ENCODE peak calls at places on chromosomes 3 and 15, in seven cellular contexts. T, I, F, O, N, D and E are unnamed samples.

GRCh38 chr3:48186993-48187578 is 1.1 kb downstream of the CDC25A start:
- DNase-seq in T (no peak), I (no peak), F (no peak), O (no peak), N (no peak), D (no peak), E (no peak)

GRCh38 chr3:46667061-46667621 is 26.3 kb downstream of the ALS2CL start:
- DNase-seq in T (peak), I (no peak), F (no peak), O (peak), N (no peak), D (no peak), E (no peak)

GRCh38 chr15:101517504-101517903 is 28.0 kb upstream of the PCSK6 start:
- DNase-seq in T (no peak), I (no peak), F (no peak), O (no peak), N (no peak), D (no peak), E (no peak)

GRCh38 chr3:48414376-48415250 is 15.3 kb downstream of the PLXNB1 start:
- DNase-seq in T (no peak), I (no peak), F (no peak), O (no peak), N (no peak), D (no peak), E (no peak)

GRCh38 chr3:16211176-16211904 is 36.9 kb downstream of the GALNT15 start:
- DNase-seq in T (no peak), I (no peak), F (no peak), O (no peak), N (no peak), D (no peak), E (no peak)

GRCh38 chr3:23648326-23648964 is 157.3 kb upstream of the UBE2E1 start:
- DNase-seq in T (peak), I (no peak), F (no peak), O (no peak), N (no peak), D (no peak), E (no peak)

GRCh38 chr3:58994746-58995330 is 55.0 kb downstream of the CFAP20DC start:
- DNase-seq in T (peak), I (peak), F (peak), O (no peak), N (peak), D (peak), E (peak)

GRCh38 chr3:62951037-62951613 is 75.9 kb upstream of the CADPS start:
- DNase-seq in T (no peak), I (no peak), F (no peak), O (peak), N (no peak), D (no peak), E (no peak)

GRCh38 chr3:71303627-71304260 is 279.8 kb downstream of the FOXP1 start:
- DNase-seq in T (no peak), I (no peak), F (no peak), O (no peak), N (no peak), D (no peak), E (no peak)

GRCh38 chr15:81752974-81753373 is 292.8 kb downstream of the MEX3B start:
- DNase-seq in T (peak), I (peak), F (no peak), O (no peak), N (no peak), D (no peak), E (no peak)

GRCh38 chr3:133475245-133476010 is 75.6 kb downstream of the BFSP2 start:
- DNase-seq in T (no peak), I (no peak), F (peak), O (no peak), N (no peak), D (no peak), E (no peak)

GRCh38 chr15:33963831-33964664 is 4.2 kb upstream of the CHRM5 start:
- DNase-seq in T (peak), I (peak), F (no peak), O (no peak), N (peak), D (peak), E (peak)

GRCh38 chr3:126780666-126781065 is 76.6 kb downstream of the CHCHD6 start:
- DNase-seq in T (no peak), I (no peak), F (no peak), O (no peak), N (no peak), D (no peak), E (no peak)

GRCh38 chr3:126784254-126784653 is 80.2 kb downstream of the CHCHD6 start:
- DNase-seq in T (no peak), I (no peak), F (no peak), O (no peak), N (no peak), D (no peak), E (no peak)

GRCh38 chr3:126781889-126782491 is 78.0 kb downstream of the CHCHD6 start:
- DNase-seq in T (peak), I (no peak), F (no peak), O (no peak), N (no peak), D (no peak), E (no peak)

GRCh38 chr3:126781406-126781805 is 77.4 kb downstream of the CHCHD6 start:
- DNase-seq in T (peak), I (no peak), F (no peak), O (no peak), N (no peak), D (no peak), E (no peak)

DNA sequence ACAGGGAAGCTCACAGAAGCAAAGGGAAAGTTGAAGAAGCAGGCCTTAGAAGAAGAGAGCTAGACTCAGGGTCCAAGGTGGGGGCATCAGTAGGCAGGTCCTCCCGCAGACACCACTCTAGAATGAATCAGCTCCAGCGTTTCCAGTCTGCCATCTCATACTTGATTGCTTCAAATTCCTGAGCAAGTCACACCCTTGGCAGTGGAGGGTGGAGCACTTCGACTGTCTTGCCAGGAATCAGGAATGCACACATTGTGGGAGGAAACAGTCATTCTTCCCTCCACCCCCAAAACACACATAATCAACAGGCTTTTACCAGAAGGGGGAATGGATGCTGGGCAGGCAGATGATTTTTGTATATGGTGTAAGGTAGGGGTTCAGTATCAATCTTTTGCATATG is 78.5 kb downstream of the CHCHD6 start:
- DNase-seq in T (no peak), I (peak), F (no peak), O (no peak), N (no peak), D (no peak), E (peak)
- TF ChIP-seq JUND in T (peak), I (peak), F (no peak), O (no peak), N (no peak), D (no peak), E (no peak)

DNA sequence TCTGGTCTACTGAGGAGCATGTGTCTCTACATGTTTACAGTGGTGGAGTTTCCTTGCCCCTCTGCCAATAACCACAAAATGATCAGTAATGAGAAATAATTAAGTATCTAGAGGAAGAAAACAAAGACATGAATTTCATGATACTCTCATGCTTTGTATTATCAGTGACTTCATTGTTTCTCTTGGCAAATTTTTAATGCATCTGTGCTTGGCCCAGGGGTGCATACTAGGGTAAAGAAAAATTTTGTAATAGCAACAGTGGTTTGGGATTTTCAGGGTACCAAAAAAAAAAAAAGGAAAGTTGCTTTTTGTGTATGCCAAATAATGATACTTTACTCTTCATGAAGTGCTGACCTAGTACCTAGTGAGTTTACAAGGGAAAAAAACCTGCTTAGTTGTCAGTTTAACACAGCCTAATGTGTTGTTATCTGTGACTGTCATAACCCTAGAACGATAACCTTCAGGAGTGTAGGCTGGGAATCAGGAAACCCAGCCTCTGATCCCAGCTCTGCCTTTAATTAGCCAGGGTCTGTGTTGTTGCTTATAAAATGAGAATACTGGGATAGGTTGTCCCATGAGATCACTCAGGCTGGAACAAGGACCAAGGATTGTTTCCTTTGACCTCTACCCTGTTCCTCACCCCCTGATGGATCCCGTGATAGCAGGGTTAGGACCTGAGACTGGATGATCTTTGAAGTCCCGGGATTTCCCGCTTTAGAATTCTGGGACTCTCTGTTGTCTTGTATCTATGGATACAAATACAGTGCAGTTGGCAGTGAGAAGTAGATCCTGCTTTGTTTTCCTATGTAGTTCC is 117.5 kb downstream of the CMSS1 start:
- DNase-seq in T (no peak), I (no peak), F (no peak), O (no peak), N (no peak), D (peak), E (no peak)
- TF ChIP-seq JUND in T (no peak), I (no peak), F (no peak), O (no peak), N (no peak), D (no peak), E (no peak)

GRCh38 chr3:33064929-33065328 is 32.0 kb downstream of the GLB1 start:
- DNase-seq in T (no peak), I (no peak), F (no peak), O (no peak), N (no peak), D (peak), E (no peak)

GRCh38 chr3:33061782-33062181 is 35.2 kb downstream of the GLB1 start:
- DNase-seq in T (no peak), I (no peak), F (no peak), O (no peak), N (no peak), D (no peak), E (no peak)

GRCh38 chr3:33060609-33061337 is 36.2 kb downstream of the GLB1 start:
- DNase-seq in T (no peak), I (no peak), F (no peak), O (no peak), N (no peak), D (no peak), E (no peak)

GRCh38 chr3:33062814-33063346 is 34.1 kb downstream of the GLB1 start:
- DNase-seq in T (no peak), I (no peak), F (no peak), O (no peak), N (no peak), D (no peak), E (no peak)

DNA sequence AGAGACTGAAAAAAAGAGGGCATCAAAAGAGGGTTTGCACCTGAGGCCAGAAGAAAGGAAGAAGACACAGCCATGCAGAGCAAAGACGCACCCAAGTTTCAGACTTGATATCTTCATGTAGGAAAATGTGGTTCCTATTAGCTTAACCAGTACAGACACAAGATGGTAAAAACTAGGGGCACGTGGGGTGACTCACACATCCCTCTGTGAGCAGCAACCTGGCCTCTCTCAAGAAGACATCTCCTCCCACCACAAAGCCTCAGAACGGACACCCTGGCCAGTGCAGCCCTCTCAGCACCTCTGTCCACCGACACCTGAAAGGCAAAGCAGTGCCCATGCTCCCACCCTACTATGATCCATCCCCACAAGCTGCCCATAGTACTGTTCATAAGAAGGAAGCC is 33.3 kb downstream of the GLB1 start:
- DNase-seq in T (no peak), I (no peak), F (peak), O (no peak), N (no peak), D (no peak), E (no peak)
- TF ChIP-seq JUND in T (peak), I (no peak), F (no peak), O (no peak), N (no peak), D (no peak), E (no peak)

DNA sequence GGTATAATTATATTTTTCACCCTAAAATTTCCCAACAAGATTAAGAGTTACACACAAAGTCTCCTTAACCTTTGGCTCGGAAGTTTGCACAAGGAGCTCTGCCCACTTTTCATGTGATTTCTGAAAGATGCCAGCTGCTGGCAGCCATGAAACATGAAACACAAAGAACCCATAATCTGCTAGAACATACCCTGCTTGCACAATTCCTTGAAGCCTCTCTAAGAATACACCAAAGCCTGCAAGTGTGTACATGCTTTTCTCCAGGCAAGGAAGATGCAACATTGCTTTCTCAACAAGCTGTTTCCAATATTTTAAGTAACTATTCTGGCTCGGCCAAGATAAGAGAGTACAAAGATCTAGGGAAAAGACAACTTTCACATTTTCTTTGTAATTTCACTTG is 182.0 kb upstream of the WNT5A start:
- DNase-seq in T (no peak), I (no peak), F (no peak), O (no peak), N (no peak), D (no peak), E (no peak)
- TF ChIP-seq JUND in T (no peak), I (no peak), F (no peak), O (no peak), N (no peak), D (no peak), E (no peak)

GRCh38 chr3:131568460-131568859 is 65.7 kb upstream of the MRPL3 start:
- DNase-seq in T (no peak), I (no peak), F (no peak), O (no peak), N (no peak), D (no peak), E (no peak)
- TF ChIP-seq JUND in T (no peak), I (no peak), F (no peak), O (no peak), N (no peak), D (no peak), E (no peak)

GRCh38 chr3:69864141-69864540 is 124.9 kb downstream of the MITF start:
- DNase-seq in T (no peak), I (no peak), F (no peak), O (no peak), N (no peak), D (no peak), E (no peak)
- TF ChIP-seq JUND in T (no peak), I (no peak), F (no peak), O (no peak), N (no peak), D (no peak), E (no peak)

GRCh38 chr3:77319711-77320110 is 279.8 kb downstream of the ROBO2 start:
- DNase-seq in T (peak), I (no peak), F (no peak), O (no peak), N (peak), D (peak), E (peak)
- TF ChIP-seq JUND in T (no peak), I (no peak), F (no peak), O (no peak), N (no peak), D (no peak), E (no peak)

GRCh38 chr15:93420050-93420452 is 331.0 kb upstream of the RGMA start:
- DNase-seq in T (no peak), I (no peak), F (no peak), O (no peak), N (no peak), D (no peak), E (no peak)
- TF ChIP-seq JUND in T (no peak), I (no peak), F (no peak), O (no peak), N (no peak), D (no peak), E (no peak)

DNA sequence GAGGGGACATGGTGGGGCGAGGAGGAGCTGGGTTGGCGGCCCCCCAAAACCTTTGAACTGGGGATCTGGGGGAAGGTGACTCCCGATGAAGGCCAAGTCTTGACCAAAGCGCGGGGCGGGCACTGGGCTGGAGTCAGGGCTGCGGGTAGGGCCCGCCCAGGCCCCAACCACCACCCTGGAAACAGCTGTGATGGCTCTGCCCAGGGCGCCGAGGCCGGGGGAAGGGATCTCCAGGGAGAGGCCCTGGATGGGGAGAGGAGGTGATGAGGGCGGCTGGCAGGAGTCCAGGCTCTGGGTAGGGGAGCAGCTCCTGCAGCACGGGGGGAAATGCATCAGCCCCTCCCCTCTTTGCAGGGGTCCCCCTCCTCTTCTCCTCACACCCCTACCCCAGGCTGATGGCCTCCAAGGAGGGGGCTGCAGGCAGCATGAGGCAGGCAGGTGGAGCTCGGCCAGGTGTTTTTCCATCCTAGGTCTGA is 5.9 kb upstream of the C15orf39 start:
- DNase-seq in T (peak), I (no peak), F (no peak), O (no peak), N (no peak), D (no peak), E (no peak)
- TF ChIP-seq JUND in T (no peak), I (no peak), F (no peak), O (no peak), N (no peak), D (no peak), E (no peak)

GRCh38 chr3:172139528-172140276 is 100.3 kb downstream of the FNDC3B start:
- DNase-seq in T (no peak), I (no peak), F (no peak), O (no peak), N (no peak), D (no peak), E (no peak)

GRCh38 chr3:172138792-172139507 is 99.6 kb downstream of the FNDC3B start:
- DNase-seq in T (no peak), I (no peak), F (peak), O (no peak), N (peak), D (peak), E (no peak)

GRCh38 chr3:172135766-172136729 is 96.7 kb downstream of the FNDC3B start:
- DNase-seq in T (no peak), I (no peak), F (no peak), O (no peak), N (no peak), D (no peak), E (no peak)

GRCh38 chr3:172137287-172138030 is 98.1 kb downstream of the FNDC3B start:
- DNase-seq in T (no peak), I (no peak), F (no peak), O (no peak), N (no peak), D (no peak), E (no peak)

DNA sequence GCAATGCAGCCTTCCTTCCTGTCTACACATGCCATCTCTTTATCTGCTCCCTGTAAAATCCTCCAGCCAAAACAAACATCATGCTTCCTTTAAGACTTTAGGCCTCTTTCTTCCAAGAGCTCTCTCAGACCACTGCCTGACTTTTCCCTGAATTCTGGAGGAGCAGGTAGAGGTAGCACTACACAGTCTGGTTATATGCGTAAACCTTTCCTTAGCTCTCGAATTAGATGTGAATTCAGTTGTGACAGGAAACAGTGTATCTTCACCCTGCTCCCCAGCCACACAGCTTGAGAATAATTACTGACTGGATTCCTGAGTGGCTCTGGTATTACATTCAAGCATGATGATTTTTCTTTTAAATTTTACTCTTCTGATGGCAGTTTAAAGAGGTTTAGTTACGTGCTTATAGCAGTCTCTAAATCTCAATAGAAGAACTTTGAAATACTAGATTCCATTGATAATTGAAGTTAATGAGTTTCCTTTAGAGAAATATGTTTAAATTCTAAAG is 98.7 kb downstream of the FNDC3B start:
- DNase-seq in T (no peak), I (no peak), F (no peak), O (no peak), N (no peak), D (no peak), E (peak)
- TF ChIP-seq JUND in T (peak), I (no peak), F (no peak), O (no peak), N (no peak), D (no peak), E (peak)